ENCODE peak calls at places on chromosomes 16 and 17, in seven cellular contexts. One of them, this sample, is unnamed.

GRCh38 chr16:46970089-46970488 is 3.4 kb downstream of the DNAJA2 start:
- DNase-seq in breast epithelium: no peak
- DNase-seq in colonic mucosa: no peak
- DNase-seq in tibial artery: no peak
- DNase-seq in endodermal cell: no peak
- DNase-seq in sigmoid colon: no peak
- DNase-seq in fibroblast of lung: no peak
- DNase-seq in this sample: no peak

GRCh38 chr17:42886283-42887176 is 14.1 kb upstream of the G6PC1 start:
- DNase-seq in breast epithelium: no peak
- DNase-seq in colonic mucosa: no peak
- DNase-seq in tibial artery: no peak
- DNase-seq in endodermal cell: no peak
- DNase-seq in sigmoid colon: no peak
- DNase-seq in fibroblast of lung: no peak
- DNase-seq in this sample: no peak

GRCh38 chr16:70490261-70490660 is 33.1 kb downstream of the COG4 start:
- DNase-seq in breast epithelium: no peak
- DNase-seq in colonic mucosa: no peak
- DNase-seq in tibial artery: no peak
- DNase-seq in endodermal cell: no peak
- DNase-seq in sigmoid colon: no peak
- DNase-seq in fibroblast of lung: peak; percentile 9
- DNase-seq in this sample: no peak

GRCh38 chr16:46843898-46844642 is 13.1 kb upstream of the C16orf87 start:
- DNase-seq in breast epithelium: no peak
- DNase-seq in colonic mucosa: no peak
- DNase-seq in tibial artery: no peak
- DNase-seq in endodermal cell: no peak
- DNase-seq in sigmoid colon: no peak
- DNase-seq in fibroblast of lung: no peak
- DNase-seq in this sample: no peak

GRCh38 chr16:30951785-30952184 is 2.9 kb downstream of the ORAI3 start:
- DNase-seq in breast epithelium: no peak
- DNase-seq in colonic mucosa: peak; percentile 41
- DNase-seq in tibial artery: peak; percentile 89
- DNase-seq in endodermal cell: no peak
- DNase-seq in sigmoid colon: peak; percentile 95
- DNase-seq in fibroblast of lung: peak; percentile 56
- DNase-seq in this sample: no peak

GRCh38 chr16:88064889-88065746 is 113.9 kb downstream of the BANP start:
- DNase-seq in breast epithelium: no peak
- DNase-seq in colonic mucosa: no peak
- DNase-seq in tibial artery: no peak
- DNase-seq in endodermal cell: no peak
- DNase-seq in sigmoid colon: no peak
- DNase-seq in fibroblast of lung: no peak
- DNase-seq in this sample: no peak

GRCh38 chr17:13671771-13672170 is 70.0 kb upstream of the HS3ST3A1 start:
- DNase-seq in breast epithelium: no peak
- DNase-seq in colonic mucosa: no peak
- DNase-seq in tibial artery: no peak
- DNase-seq in endodermal cell: peak; percentile 73
- DNase-seq in sigmoid colon: no peak
- DNase-seq in fibroblast of lung: peak; percentile 80
- DNase-seq in this sample: no peak

GRCh38 chr16:81639931-81640680 is 139.0 kb upstream of the PLCG2 start:
- DNase-seq in breast epithelium: no peak
- DNase-seq in colonic mucosa: no peak
- DNase-seq in tibial artery: no peak
- DNase-seq in endodermal cell: no peak
- DNase-seq in sigmoid colon: no peak
- DNase-seq in fibroblast of lung: no peak
- DNase-seq in this sample: no peak

GRCh38 chr16:12617401-12617819 is 186.3 kb downstream of the CPPED1 start:
- DNase-seq in breast epithelium: no peak
- DNase-seq in colonic mucosa: no peak
- DNase-seq in tibial artery: no peak
- DNase-seq in endodermal cell: no peak
- DNase-seq in sigmoid colon: no peak
- DNase-seq in fibroblast of lung: no peak
- DNase-seq in this sample: no peak

GRCh38 chr16:30923554-30924085 is at the start of gene FBXL19:
- DNase-seq in breast epithelium: no peak
- DNase-seq in colonic mucosa: no peak
- DNase-seq in tibial artery: peak; percentile 39
- DNase-seq in endodermal cell: peak; percentile 88
- DNase-seq in sigmoid colon: peak; percentile 78
- DNase-seq in fibroblast of lung: no peak
- DNase-seq in this sample: no peak

GRCh38 chr17:15914400-15915165 is 30.3 kb upstream of the ADORA2B start:
- DNase-seq in breast epithelium: no peak
- DNase-seq in colonic mucosa: no peak
- DNase-seq in tibial artery: no peak
- DNase-seq in endodermal cell: no peak
- DNase-seq in sigmoid colon: no peak
- DNase-seq in fibroblast of lung: peak; percentile 56
- DNase-seq in this sample: no peak

GRCh38 chr16:1397779-1398178 is 16.7 kb downstream of the UNKL start:
- DNase-seq in breast epithelium: no peak
- DNase-seq in colonic mucosa: no peak
- DNase-seq in tibial artery: no peak
- DNase-seq in endodermal cell: no peak
- DNase-seq in sigmoid colon: no peak
- DNase-seq in fibroblast of lung: no peak
- DNase-seq in this sample: no peak

GRCh38 chr17:79728169-79728907 is 2.4 kb upstream of the ENPP7 start:
- DNase-seq in breast epithelium: peak; percentile 85
- DNase-seq in colonic mucosa: peak; percentile 88
- DNase-seq in tibial artery: peak; percentile 86
- DNase-seq in endodermal cell: peak; percentile 98
- DNase-seq in sigmoid colon: peak; percentile 91
- DNase-seq in fibroblast of lung: peak; percentile 85
- DNase-seq in this sample: peak; percentile 51

GRCh38 chr16:87192418-87193073 is 124.6 kb downstream of the C16orf95 start:
- DNase-seq in breast epithelium: no peak
- DNase-seq in colonic mucosa: no peak
- DNase-seq in tibial artery: no peak
- DNase-seq in endodermal cell: no peak
- DNase-seq in sigmoid colon: no peak
- DNase-seq in fibroblast of lung: no peak
- DNase-seq in this sample: no peak

GRCh38 chr17:4445731-4446130 is 12.0 kb downstream of the SPNS3 start:
- DNase-seq in breast epithelium: no peak
- DNase-seq in colonic mucosa: no peak
- DNase-seq in tibial artery: no peak
- DNase-seq in endodermal cell: no peak
- DNase-seq in sigmoid colon: no peak
- DNase-seq in fibroblast of lung: no peak
- DNase-seq in this sample: no peak

GRCh38 chr16:20901441-20902112 is 1.0 kb downstream of the LYRM1 start:
- DNase-seq in breast epithelium: peak; percentile 73
- DNase-seq in colonic mucosa: peak; percentile 65
- DNase-seq in tibial artery: peak; percentile 67
- DNase-seq in endodermal cell: peak; percentile 75
- DNase-seq in sigmoid colon: peak; percentile 84
- DNase-seq in fibroblast of lung: peak; percentile 60
- DNase-seq in this sample: no peak

GRCh38 chr17:78595135-78595810 is 18.1 kb upstream of the DNAH17 start:
- DNase-seq in breast epithelium: no peak
- DNase-seq in colonic mucosa: no peak
- DNase-seq in tibial artery: no peak
- DNase-seq in endodermal cell: no peak
- DNase-seq in sigmoid colon: no peak
- DNase-seq in fibroblast of lung: no peak
- DNase-seq in this sample: no peak

GRCh38 chr16:11409398-11409797 is 64.1 kb downstream of the RMI2 start:
- DNase-seq in breast epithelium: no peak
- DNase-seq in colonic mucosa: no peak
- DNase-seq in tibial artery: no peak
- DNase-seq in endodermal cell: no peak
- DNase-seq in sigmoid colon: no peak
- DNase-seq in fibroblast of lung: no peak
- DNase-seq in this sample: no peak

GRCh38 chr16:67117716-67118115 is 8.0 kb downstream of the PHAF1 start:
- DNase-seq in breast epithelium: no peak
- DNase-seq in colonic mucosa: no peak
- DNase-seq in tibial artery: no peak
- DNase-seq in endodermal cell: no peak
- DNase-seq in sigmoid colon: peak; percentile 21
- DNase-seq in fibroblast of lung: no peak
- DNase-seq in this sample: no peak

GRCh38 chr16:9061358-9061813 is 30.1 kb upstream of the HAPSTR1 start:
- DNase-seq in breast epithelium: no peak
- DNase-seq in colonic mucosa: no peak
- DNase-seq in tibial artery: peak; percentile 34
- DNase-seq in endodermal cell: no peak
- DNase-seq in sigmoid colon: no peak
- DNase-seq in fibroblast of lung: peak; percentile 39
- DNase-seq in this sample: no peak

GRCh38 chr16:50038756-50039529 is 13.9 kb downstream of the CNEP1R1 start:
- DNase-seq in breast epithelium: no peak
- DNase-seq in colonic mucosa: peak; percentile 74
- DNase-seq in tibial artery: peak; percentile 68
- DNase-seq in endodermal cell: peak; percentile 65
- DNase-seq in sigmoid colon: peak; percentile 73
- DNase-seq in fibroblast of lung: no peak
- DNase-seq in this sample: no peak

GRCh38 chr17:30819941-30820705 is 4.4 kb downstream of the CRLF3 start:
- DNase-seq in breast epithelium: no peak
- DNase-seq in colonic mucosa: no peak
- DNase-seq in tibial artery: no peak
- DNase-seq in endodermal cell: no peak
- DNase-seq in sigmoid colon: no peak
- DNase-seq in fibroblast of lung: no peak
- DNase-seq in this sample: no peak

GRCh38 chr17:81941484-81942166 is 4.5 kb upstream of the PYCR1 start:
- DNase-seq in breast epithelium: no peak
- DNase-seq in colonic mucosa: no peak
- DNase-seq in tibial artery: no peak
- DNase-seq in endodermal cell: peak; percentile 72
- DNase-seq in sigmoid colon: no peak
- DNase-seq in fibroblast of lung: no peak
- DNase-seq in this sample: no peak

GRCh38 chr17:78053777-78054468 is 74.6 kb downstream of the TMC6 start:
- DNase-seq in breast epithelium: no peak
- DNase-seq in colonic mucosa: no peak
- DNase-seq in tibial artery: no peak
- DNase-seq in endodermal cell: no peak
- DNase-seq in sigmoid colon: no peak
- DNase-seq in fibroblast of lung: no peak
- DNase-seq in this sample: no peak

GRCh38 chr17:74922694-74923537 is at the start of gene USH1G:
- DNase-seq in breast epithelium: no peak
- DNase-seq in colonic mucosa: no peak
- DNase-seq in tibial artery: no peak
- DNase-seq in endodermal cell: peak; percentile 79
- DNase-seq in sigmoid colon: no peak
- DNase-seq in fibroblast of lung: no peak
- DNase-seq in this sample: no peak
- H3K4me3 ChIP-seq in breast epithelium: peak within 1 kb of the TSS; percentile 1
- H3K4me3 ChIP-seq in colonic mucosa: peak within 1 kb of the TSS; percentile 20
- H3K4me3 ChIP-seq in tibial artery: no peak within 1 kb of the TSS
- H3K4me3 ChIP-seq in endodermal cell: no peak within 1 kb of the TSS
- H3K4me3 ChIP-seq in sigmoid colon: peak within 1 kb of the TSS; percentile 35
- H3K4me3 ChIP-seq in fibroblast of lung: no peak within 1 kb of the TSS
- H3K4me3 ChIP-seq in this sample: peak within 1 kb of the TSS; percentile 22

GRCh38 chr17:28714281-28714680 is 2.6 kb upstream of the PROCA1 start:
- DNase-seq in breast epithelium: no peak
- DNase-seq in colonic mucosa: no peak
- DNase-seq in tibial artery: no peak
- DNase-seq in endodermal cell: no peak
- DNase-seq in sigmoid colon: no peak
- DNase-seq in fibroblast of lung: no peak
- DNase-seq in this sample: no peak
- TF ChIP-seq CTCF in breast epithelium: no peak
- TF ChIP-seq CTCF in colonic mucosa: no peak
- TF ChIP-seq CTCF in tibial artery: no peak
- TF ChIP-seq CTCF in endodermal cell: no peak
- TF ChIP-seq CTCF in sigmoid colon: no peak
- TF ChIP-seq CTCF in fibroblast of lung: no peak
- TF ChIP-seq CTCF in this sample: no peak

GRCh38 chr17:2264023-2264860 is 39.3 kb downstream of the SMG6 start:
- DNase-seq in breast epithelium: no peak
- DNase-seq in colonic mucosa: no peak
- DNase-seq in tibial artery: no peak
- DNase-seq in endodermal cell: no peak
- DNase-seq in sigmoid colon: no peak
- DNase-seq in fibroblast of lung: peak; percentile 53
- DNase-seq in this sample: no peak
- H3K4me3 ChIP-seq in breast epithelium: no peak overlapping the region
- H3K4me3 ChIP-seq in colonic mucosa: no peak overlapping the region
- H3K4me3 ChIP-seq in tibial artery: no peak overlapping the region
- H3K4me3 ChIP-seq in endodermal cell: no peak overlapping the region
- H3K4me3 ChIP-seq in sigmoid colon: no peak overlapping the region
- H3K4me3 ChIP-seq in fibroblast of lung: no peak overlapping the region
- H3K4me3 ChIP-seq in this sample: no peak overlapping the region

GRCh38 chr16:27169511-27170071 is 33.7 kb upstream of the KDM8 start:
- DNase-seq in breast epithelium: no peak
- DNase-seq in colonic mucosa: peak; percentile 30
- DNase-seq in tibial artery: no peak
- DNase-seq in endodermal cell: peak; percentile 56
- DNase-seq in sigmoid colon: no peak
- DNase-seq in fibroblast of lung: peak; percentile 99
- DNase-seq in this sample: no peak
- TF ChIP-seq CTCF in breast epithelium: no peak
- TF ChIP-seq CTCF in colonic mucosa: no peak
- TF ChIP-seq CTCF in tibial artery: no peak
- TF ChIP-seq CTCF in endodermal cell: peak; percentile 49
- TF ChIP-seq CTCF in sigmoid colon: no peak
- TF ChIP-seq CTCF in fibroblast of lung: no peak
- TF ChIP-seq CTCF in this sample: peak; percentile 24